ENCODE peak calls at places on chromosomes 4 and X, in four cellular contexts. One of them, this sample, is unnamed.

GRCh38 chr4:24582235-24582863 is 2.0 kb downstream of the DHX15 start:
- DNase-seq in K562: no peak
- DNase-seq in HepG2: no peak
- DNase-seq in GM12878: no peak
- DNase-seq in this sample: no peak

GRCh38 chr4:122602277-122603142 is 18.4 kb downstream of the IL21 start:
- DNase-seq in K562: peak
- DNase-seq in HepG2: peak
- DNase-seq in GM12878: no peak
- DNase-seq in this sample: no peak

GRCh38 chr4:164614999-164615398 is 138.9 kb upstream of the SMIM31 start:
- DNase-seq in K562: no peak
- DNase-seq in HepG2: no peak
- DNase-seq in GM12878: no peak
- DNase-seq in this sample: no peak

GRCh38 chr4:140012688-140013087 is 141.3 kb downstream of the MAML3 start:
- DNase-seq in K562: peak
- DNase-seq in HepG2: peak
- DNase-seq in GM12878: no peak
- DNase-seq in this sample: peak

GRCh38 chr4:149897784-149898183 is 82.1 kb upstream of the IQCM start:
- DNase-seq in K562: no peak
- DNase-seq in HepG2: no peak
- DNase-seq in GM12878: no peak
- DNase-seq in this sample: no peak

GRCh38 chrX:21691512-21692018 is 33.4 kb upstream of the KLHL34 start:
- DNase-seq in K562: no peak
- DNase-seq in HepG2: no peak
- DNase-seq in GM12878: no peak
- DNase-seq in this sample: no peak

GRCh38 chr4:57064811-57065711 is 45.1 kb downstream of the IGFBP7 start:
- DNase-seq in K562: no peak
- DNase-seq in HepG2: no peak
- DNase-seq in GM12878: no peak
- DNase-seq in this sample: no peak

GRCh38 chrX:150690126-150690525 is 3.1 kb upstream of the MTMR1 start:
- DNase-seq in K562: no peak
- DNase-seq in HepG2: no peak
- DNase-seq in GM12878: no peak
- DNase-seq in this sample: no peak

GRCh38 chr4:153809307-153809706 is 20.4 kb upstream of the SFRP2 start:
- DNase-seq in K562: no peak
- DNase-seq in HepG2: no peak
- DNase-seq in GM12878: peak
- DNase-seq in this sample: no peak

GRCh38 chr4:106245176-106245575 is 70.8 kb downstream of the TBCK start:
- DNase-seq in K562: no peak
- DNase-seq in HepG2: peak
- DNase-seq in GM12878: no peak
- DNase-seq in this sample: no peak

GRCh38 chr4:41150401-41150800 is 63.9 kb downstream of the APBB2 start:
- DNase-seq in K562: no peak
- DNase-seq in HepG2: no peak
- DNase-seq in GM12878: no peak
- DNase-seq in this sample: no peak

GRCh38 chr4:2686379-2687265 is 69.5 kb downstream of the TNIP2 start:
- DNase-seq in K562: no peak
- DNase-seq in HepG2: no peak
- DNase-seq in GM12878: no peak
- DNase-seq in this sample: no peak

GRCh38 chr4:180542445-180543100 is 1700.6 kb upstream of the TENM3 start:
- DNase-seq in K562: no peak
- DNase-seq in HepG2: no peak
- DNase-seq in GM12878: no peak
- DNase-seq in this sample: no peak

GRCh38 chr4:22552802-22553201 is 36.9 kb upstream of the ADGRA3 start:
- DNase-seq in K562: no peak
- DNase-seq in HepG2: peak
- DNase-seq in GM12878: no peak
- DNase-seq in this sample: no peak

GRCh38 chr4:88573995-88574394 is 18.3 kb upstream of the HERC3 start:
- DNase-seq in K562: no peak
- DNase-seq in HepG2: peak
- DNase-seq in GM12878: no peak
- DNase-seq in this sample: no peak

GRCh38 chrX:16712116-16712824 is at the start of gene CTPS2:
- DNase-seq in K562: peak
- DNase-seq in HepG2: peak
- DNase-seq in GM12878: no peak
- DNase-seq in this sample: peak

GRCh38 chr4:174763454-174764104 is 65.5 kb downstream of the GLRA3 start:
- DNase-seq in K562: no peak
- DNase-seq in HepG2: no peak
- DNase-seq in GM12878: no peak
- DNase-seq in this sample: no peak

DNA sequence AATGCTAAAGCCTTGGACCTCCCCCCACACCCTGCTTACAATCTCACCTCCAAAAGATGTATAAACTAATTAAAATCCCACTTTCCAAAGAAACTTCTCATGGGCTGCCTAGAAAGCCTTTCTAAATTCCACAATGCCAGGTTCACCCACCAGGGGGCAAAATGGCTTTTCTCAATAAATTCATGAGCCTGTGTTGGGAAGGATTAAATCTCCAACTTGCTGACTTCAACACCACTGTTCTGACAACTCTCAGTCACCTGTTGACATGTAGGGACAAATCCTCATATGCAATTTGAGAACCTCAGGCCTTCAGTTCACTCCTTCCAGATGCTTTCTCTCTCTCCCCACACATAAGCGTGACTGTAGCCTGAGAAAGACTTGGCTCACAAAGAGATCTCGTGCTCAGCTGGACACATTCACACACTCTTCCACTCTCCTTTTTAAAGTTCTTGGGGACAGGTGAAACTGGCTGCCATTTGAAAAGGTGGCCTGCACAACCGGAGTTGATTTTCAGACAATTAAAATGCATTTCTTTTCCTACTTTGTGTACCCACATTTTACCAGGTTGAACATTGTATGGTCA is 88.6 kb upstream of the PRPS2 start:
- DNase-seq in K562: peak
- DNase-seq in HepG2: peak
- DNase-seq in GM12878: no peak
- DNase-seq in this sample: peak
- TF ChIP-seq CTCF in K562: peak
- TF ChIP-seq CTCF in HepG2: peak
- TF ChIP-seq CTCF in GM12878: peak
- TF ChIP-seq CTCF in this sample: no peak

DNA sequence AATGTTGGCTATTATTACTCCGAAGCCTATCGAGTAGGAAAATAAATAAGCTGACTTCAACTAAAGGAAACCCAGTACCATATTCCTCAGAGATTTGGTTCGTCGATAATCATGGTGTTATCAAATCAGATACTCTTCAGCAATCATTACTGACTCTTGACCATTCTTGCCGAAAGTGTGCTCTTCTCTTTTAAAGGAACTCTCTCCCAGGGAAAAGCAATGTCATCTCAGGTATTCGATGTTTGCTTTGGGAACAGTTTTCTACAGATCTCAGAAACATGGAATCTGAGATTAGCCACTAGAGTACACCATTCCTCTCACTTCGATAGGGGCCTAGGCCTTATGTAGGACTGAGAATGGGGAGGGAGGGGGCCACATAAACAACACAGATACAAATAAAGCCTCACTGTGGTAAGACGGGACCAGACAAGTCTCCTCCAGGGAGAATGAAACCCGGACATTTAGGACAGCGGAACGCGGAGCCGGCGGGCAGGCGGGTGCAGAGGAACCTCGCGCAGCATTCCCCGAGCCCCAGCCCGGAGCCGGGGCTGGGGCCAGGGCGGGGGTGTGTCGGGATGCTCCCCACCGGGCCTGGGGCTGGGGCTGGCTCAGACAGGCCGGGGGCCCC is 586 bp downstream of the DNAJB14 start:
- DNase-seq in K562: peak
- DNase-seq in HepG2: peak
- DNase-seq in GM12878: no peak
- DNase-seq in this sample: peak
- TF ChIP-seq ESRRA in K562: no peak
- TF ChIP-seq ESRRA in HepG2: no peak
- TF ChIP-seq ESRRA in GM12878: no peak
- TF ChIP-seq ESRRA in this sample: no peak

DNA sequence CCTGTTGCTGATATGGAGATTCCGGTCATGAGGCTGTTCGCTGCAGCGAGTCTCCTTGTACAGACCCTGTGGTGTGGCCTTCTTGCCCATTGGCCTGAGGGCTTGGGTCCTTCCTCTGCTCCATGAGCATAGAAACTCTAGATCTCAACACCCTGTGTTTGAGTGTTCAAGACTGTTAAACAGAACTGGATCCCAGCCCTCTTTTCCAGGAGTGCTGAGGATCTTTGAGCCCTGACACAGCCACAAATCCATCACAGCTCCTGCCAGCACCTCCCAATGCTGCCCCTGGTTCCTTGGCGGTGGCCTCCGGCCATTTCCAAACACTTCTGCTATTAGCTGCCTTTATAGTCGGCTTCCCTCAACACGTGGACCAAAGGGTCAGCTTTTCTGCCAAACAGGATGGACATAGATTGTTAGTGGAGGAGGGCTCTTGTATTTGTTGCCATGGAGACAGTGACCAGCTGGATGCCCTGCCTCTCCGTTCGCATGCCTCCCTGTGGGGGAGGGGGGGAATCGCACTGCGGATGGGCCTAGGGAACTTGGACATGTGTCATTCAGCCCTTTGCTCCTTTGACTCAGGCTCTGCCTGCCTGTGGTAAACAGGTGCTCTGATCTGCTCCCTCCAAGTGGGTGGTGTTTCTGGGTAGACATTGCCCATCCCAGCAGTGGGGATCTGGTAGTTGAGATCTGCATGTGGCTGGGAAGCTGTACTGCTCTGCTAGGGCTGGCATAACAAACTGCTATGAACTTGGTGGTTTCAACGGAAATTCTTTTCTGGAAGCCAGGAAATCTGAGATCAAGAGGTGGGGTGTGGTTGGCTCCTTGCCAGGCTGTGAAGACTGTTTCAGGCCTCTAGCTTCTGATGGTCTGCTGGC is 6.9 kb upstream of the WDR1 start:
- DNase-seq in K562: no peak
- DNase-seq in HepG2: peak
- DNase-seq in GM12878: no peak
- DNase-seq in this sample: peak
- TF ChIP-seq ATF2 in K562: no peak
- TF ChIP-seq ATF2 in HepG2: no peak
- TF ChIP-seq ATF2 in GM12878: no peak
- TF ChIP-seq ATF2 in this sample: no peak

DNA sequence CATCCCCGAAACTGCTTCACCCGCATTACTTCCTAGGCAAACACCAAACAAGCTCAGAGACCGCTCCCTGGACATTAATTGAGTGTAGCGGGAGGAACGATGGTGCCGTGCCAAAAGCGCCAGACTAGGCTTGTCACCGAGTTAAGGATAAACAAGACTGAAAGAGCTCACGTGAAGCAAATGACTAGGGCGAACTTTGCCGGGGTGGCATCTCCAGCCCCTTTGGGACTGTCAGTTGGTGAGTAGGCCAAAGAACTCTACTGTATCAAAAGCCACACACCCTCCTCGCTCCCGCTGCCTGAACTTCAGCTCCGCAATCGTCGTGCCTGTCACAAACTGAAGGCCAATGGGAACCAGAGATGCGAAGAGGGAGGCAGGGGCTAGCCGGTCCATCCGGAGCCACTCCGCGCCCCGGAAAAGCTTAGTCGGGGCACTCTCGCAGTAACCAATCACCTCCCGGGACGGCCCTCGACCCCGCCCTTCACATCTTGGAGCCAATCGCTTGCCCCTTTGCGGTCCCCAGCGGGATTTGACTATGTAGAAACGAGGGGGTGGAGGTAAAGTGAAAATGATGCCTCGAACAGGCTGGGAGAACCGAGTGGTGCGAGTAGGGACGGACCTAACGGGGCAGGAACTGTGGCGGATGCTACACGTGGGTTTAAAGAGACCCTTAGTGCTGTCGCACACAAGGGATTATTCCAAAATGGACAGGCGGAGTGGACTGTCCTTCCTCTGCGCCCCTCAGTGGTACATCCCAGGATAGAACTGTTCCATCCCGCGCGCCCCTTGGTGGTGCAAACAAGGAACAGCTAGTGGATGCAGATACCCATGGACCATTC is 37.0 kb upstream of the FAM156A start:
- DNase-seq in K562: peak
- DNase-seq in HepG2: peak
- DNase-seq in GM12878: peak
- DNase-seq in this sample: peak
- TF ChIP-seq CTCF in K562: peak
- TF ChIP-seq CTCF in HepG2: peak
- TF ChIP-seq CTCF in GM12878: peak
- TF ChIP-seq CTCF in this sample: peak

GRCh38 chr4:157994863-157995262 is 178.0 kb downstream of the GASK1B start:
- DNase-seq in K562: no peak
- DNase-seq in HepG2: peak
- DNase-seq in GM12878: no peak
- DNase-seq in this sample: no peak
- TF ChIP-seq ESRRA in K562: no peak
- TF ChIP-seq ESRRA in HepG2: no peak
- TF ChIP-seq ESRRA in GM12878: no peak
- TF ChIP-seq ESRRA in this sample: no peak

This sample was measured in WTC11.